ENCODE peak calls at places on chromosomes 16 and 17, in eight cellular contexts. I is CD4-positive, CD25-positive, alpha-beta regulatory T cell; M is AG20443; R is COR-L47; W is AG04449; O is posterior vena cava; X is activated naive CD4-positive, alpha-beta T cell treated with anti-CD3 and anti-CD28 coated beads, Interleukin-2, amount 50 U/mL, for 72 hours; K is mammary epithelial cell. H is an unnamed sample.

GRCh38 chr16:68311316-68311620 is 449 bp downstream of the PRMT7 start:
- DNase-seq in R (no peak), O (no peak), I (peak; percentile 49), X (no peak), M (no peak), K (no peak), W (no peak), H (no peak)

GRCh38 chr16:57823836-57824235 is 21.5 kb upstream of the KIFC3 start:
- DNase-seq in I (no peak), W (no peak), R (no peak), X (no peak), K (peak; percentile 36), O (no peak), M (no peak), H (no peak)

GRCh38 chr16:84589975-84590719 is 27.7 kb downstream of the COTL1 start:
- DNase-seq in O (no peak), X (no peak), W (no peak), M (no peak), K (no peak), I (no peak), R (no peak), H (no peak)

GRCh38 chr16:27717726-27718125 is 167.8 kb downstream of the KATNIP start:
- DNase-seq in W (no peak), R (no peak), I (no peak), O (no peak), K (no peak), M (no peak), X (no peak), H (no peak)

GRCh38 chr17:7593296-7593695 is 3.4 kb upstream of the SOX15 start:
- DNase-seq in R (no peak), I (no peak), W (no peak), K (no peak), X (no peak), M (no peak), O (peak; percentile 65), H (no peak)

GRCh38 chr17:74818306-74818705 is 41.4 kb downstream of the GRIN2C start:
- DNase-seq in I (no peak), R (no peak), X (no peak), O (no peak), W (no peak), M (no peak), K (no peak), H (no peak)

GRCh38 chr16:13194766-13195165 is 293.4 kb downstream of the SHISA9 start:
- DNase-seq in I (no peak), R (no peak), X (no peak), M (no peak), O (no peak), K (no peak), W (no peak), H (no peak)

GRCh38 chr17:51796026-51796425 is 362.5 kb downstream of the CA10 start:
- DNase-seq in I (no peak), W (no peak), K (no peak), M (no peak), O (no peak), X (no peak), R (no peak), H (no peak)

GRCh38 chr17:36641877-36642845 is 40.8 kb downstream of the MRM1 start:
- DNase-seq in M (peak; percentile 45), I (no peak), R (no peak), X (no peak), K (no peak), W (no peak), O (no peak), H (no peak)

GRCh38 chr16:27446721-27447120 is 44.7 kb downstream of the IL21R start:
- DNase-seq in W (no peak), I (peak; percentile 74), M (no peak), O (peak; percentile 70), K (no peak), R (no peak), X (peak; percentile 79), H (no peak)

GRCh38 chr16:74724820-74725549 is 24.3 kb upstream of the MLKL start:
- DNase-seq in M (peak; percentile 81), X (no peak), K (peak; percentile 87), W (peak; percentile 29), I (no peak), R (no peak), O (no peak), H (no peak)

GRCh38 chr16:18024566-18024965 is 312.0 kb downstream of the NPIPA8 start:
- DNase-seq in K (no peak), X (no peak), W (no peak), M (no peak), O (no peak), R (no peak), I (no peak), H (no peak)

GRCh38 chr16:1057252-1057932 is 15.2 kb upstream of the SSTR5 start:
- DNase-seq in R (no peak), X (no peak), I (peak; percentile 13), K (no peak), O (no peak), W (no peak), M (peak; percentile 82), H (no peak)

GRCh38 chr16:48123104-48123788 is 32.5 kb downstream of the ABCC12 start:
- DNase-seq in W (peak; percentile 98), K (peak; percentile 99), X (no peak), R (no peak), M (peak; percentile 95), I (no peak), O (no peak), H (peak; percentile 99)

GRCh38 chr16:84737658-84738057 is 37.9 kb downstream of the USP10 start:
- DNase-seq in O (no peak), K (no peak), M (no peak), X (no peak), R (peak; percentile 74), I (no peak), W (no peak), H (no peak)

GRCh38 chr17:2815781-2816185 is 19.5 kb downstream of the RAP1GAP2 start:
- DNase-seq in W (no peak), R (no peak), X (no peak), O (no peak), K (no peak), M (no peak), I (no peak), H (no peak)

GRCh38 chr17:57622886-57623433 is 122.1 kb downstream of the CCDC182 start:
- DNase-seq in W (peak; percentile 26), X (no peak), I (no peak), M (peak; percentile 84), O (peak; percentile 54), K (peak; percentile 16), R (no peak), H (peak; percentile 48)

GRCh38 chr17:74987909-74988711 is 678 bp downstream of the CDR2L start:
- DNase-seq in X (no peak), M (peak; percentile 86), W (no peak), R (peak; percentile 7), I (peak; percentile 27), O (peak; percentile 96), K (peak; percentile 73), H (peak; percentile 39)

GRCh38 chr16:79834720-79835119 is 234.2 kb upstream of the MAF start:
- DNase-seq in W (no peak), K (no peak), O (no peak), R (no peak), I (no peak), X (no peak), M (no peak), H (no peak)

GRCh38 chr16:82603784-82604411 is 22.9 kb upstream of the CDH13 start:
- DNase-seq in O (no peak), I (no peak), M (peak; percentile 77), W (peak; percentile 21), K (peak; percentile 62), R (no peak), X (no peak), H (peak; percentile 50)

GRCh38 chr17:79850571-79851460 is 11.6 kb upstream of the CBX4 start:
- DNase-seq in O (no peak), M (peak; percentile 85), K (peak; percentile 90), I (no peak), R (no peak), W (peak; percentile 61), X (no peak), H (peak; percentile 88)

GRCh38 chr16:58960484-58960883 is 226.4 kb upstream of the GOT2 start:
- DNase-seq in X (no peak), I (no peak), R (no peak), K (no peak), O (no peak), M (no peak), W (no peak), H (no peak)

GRCh38 chr17:7322520-7323194 is 6.5 kb downstream of the NEURL4 start:
- DNase-seq in W (no peak), O (no peak), M (no peak), R (no peak), K (no peak), X (no peak), I (no peak), H (no peak)

GRCh38 chr16:56898847-56899246 is 33.1 kb upstream of the HERPUD1 start:
- DNase-seq in M (no peak), O (no peak), W (no peak), X (no peak), R (no peak), K (no peak), I (no peak), H (no peak)

GRCh38 chr17:15509095-15509494 is 41.7 kb upstream of the CDRT4 start:
- DNase-seq in X (no peak), M (no peak), K (no peak), O (no peak), R (no peak), W (no peak), I (no peak), H (no peak)

GRCh38 chr16:85316321-85316919 is 204.1 kb upstream of the CIBAR2 start:
- DNase-seq in R (peak; percentile 58), O (no peak), X (no peak), W (no peak), K (peak; percentile 32), M (peak; percentile 80), I (no peak), H (peak; percentile 37)

GRCh38 chr17:41528959-41529353 is 848 bp upstream of the KRT19 start:
- DNase-seq in I (no peak), O (no peak), X (no peak), W (no peak), R (peak; percentile 38), K (no peak), M (no peak), H (no peak)

GRCh38 chr17:34852614-34853013 is 108.6 kb downstream of the CCT6B start:
- DNase-seq in R (no peak), X (no peak), M (no peak), I (no peak), W (no peak), K (no peak), O (peak; percentile 38), H (no peak)

GRCh38 chr16:14628806-14629611 is 1.1 kb downstream of the PARN start:
- DNase-seq in W (no peak), O (no peak), I (no peak), M (no peak), X (no peak), R (no peak), K (peak; percentile 16), H (no peak)

GRCh38 chr17:6910987-6911603 is 79.6 kb upstream of the TEKT1 start:
- DNase-seq in X (no peak), I (no peak), K (peak; percentile 35), W (no peak), M (no peak), O (no peak), R (no peak), H (peak; percentile 51)

GRCh38 chr17:6366144-6366755 is 68.7 kb downstream of the AIPL1 start:
- DNase-seq in O (peak; percentile 14), W (no peak), M (no peak), R (no peak), K (peak; percentile 90), I (no peak), X (no peak), H (peak; percentile 80)

GRCh38 chr17:8753976-8754440 is 4.3 kb downstream of the SPDYE4 start:
- DNase-seq in K (peak; percentile 20), R (no peak), X (no peak), O (no peak), W (no peak), I (no peak), M (peak; percentile 48), H (peak; percentile 40)

GRCh38 chr17:62919388-62919787 is 46.6 kb upstream of the TANC2 start:
- DNase-seq in M (no peak), R (no peak), K (peak; percentile 50), W (no peak), O (no peak), X (no peak), I (no peak), H (no peak)

GRCh38 chr16:68359398-68360191 is 48.8 kb downstream of the PRMT7 start:
- DNase-seq in O (no peak), R (no peak), W (no peak), K (no peak), X (no peak), M (no peak), I (no peak), H (no peak)